ENCODE peak calls at places on chromosomes 2 and 18, in four cellular contexts. One of them, this sample, is unnamed.

GRCh38 chr18:66749475-66750035 is 145.7 kb upstream of the CDH19 start:
- DNase-seq in Caco-2: no peak
- DNase-seq in PC-9: no peak
- DNase-seq in prostate gland: no peak
- DNase-seq in this sample: no peak

GRCh38 chr2:227082286-227082685 is 81.7 kb downstream of the COL4A4 start:
- DNase-seq in Caco-2: no peak
- DNase-seq in PC-9: no peak
- DNase-seq in prostate gland: no peak
- DNase-seq in this sample: no peak

GRCh38 chr18:12393998-12394397 is 13.7 kb upstream of the PRELID3A start:
- DNase-seq in Caco-2: peak; percentile 43
- DNase-seq in PC-9: no peak
- DNase-seq in prostate gland: no peak
- DNase-seq in this sample: no peak

GRCh38 chr2:7513834-7514233 is 596.6 kb downstream of the RNF144A start:
- DNase-seq in Caco-2: no peak
- DNase-seq in PC-9: no peak
- DNase-seq in prostate gland: no peak
- DNase-seq in this sample: no peak

GRCh38 chr2:11810237-11810977 is 64.0 kb downstream of the LPIN1 start:
- DNase-seq in Caco-2: no peak
- DNase-seq in PC-9: no peak
- DNase-seq in prostate gland: no peak
- DNase-seq in this sample: no peak

GRCh38 chr18:44609210-44609941 is 71.3 kb upstream of the SETBP1 start:
- DNase-seq in Caco-2: no peak
- DNase-seq in PC-9: no peak
- DNase-seq in prostate gland: no peak
- DNase-seq in this sample: no peak

GRCh38 chr2:181977661-181978350 is 7.8 kb upstream of the PPP1R1C start:
- DNase-seq in Caco-2: no peak
- DNase-seq in PC-9: no peak
- DNase-seq in prostate gland: no peak
- DNase-seq in this sample: no peak

GRCh38 chr2:63537306-63537705 is 51.0 kb downstream of the WDPCP start:
- DNase-seq in Caco-2: no peak
- DNase-seq in PC-9: no peak
- DNase-seq in prostate gland: no peak
- DNase-seq in this sample: no peak

GRCh38 chr18:55265916-55266488 is 306.7 kb upstream of the CCDC68 start:
- DNase-seq in Caco-2: no peak
- DNase-seq in PC-9: no peak
- DNase-seq in prostate gland: no peak
- DNase-seq in this sample: no peak

GRCh38 chr18:48997985-48998831 is 47.4 kb upstream of the SMAD7 start:
- DNase-seq in Caco-2: peak; percentile 55
- DNase-seq in PC-9: peak; percentile 98
- DNase-seq in prostate gland: no peak
- DNase-seq in this sample: no peak

GRCh38 chr2:11307764-11308415 is 36.5 kb downstream of the ROCK2 start:
- DNase-seq in Caco-2: no peak
- DNase-seq in PC-9: no peak
- DNase-seq in prostate gland: no peak
- DNase-seq in this sample: no peak

GRCh38 chr18:44098551-44099098 is 582.1 kb upstream of the SETBP1 start:
- DNase-seq in Caco-2: peak; percentile 1
- DNase-seq in PC-9: no peak
- DNase-seq in prostate gland: no peak
- DNase-seq in this sample: no peak

GRCh38 chr2:202161106-202161836 is 77.1 kb downstream of the SUMO1 start:
- DNase-seq in Caco-2: no peak
- DNase-seq in PC-9: no peak
- DNase-seq in prostate gland: no peak
- DNase-seq in this sample: no peak

GRCh38 chr2:240557808-240558207 is at the start of gene ANKMY1:
- DNase-seq in Caco-2: no peak
- DNase-seq in PC-9: no peak
- DNase-seq in prostate gland: peak; percentile 52
- DNase-seq in this sample: no peak

GRCh38 chr2:231929961-231930600 is 3.9 kb upstream of the NPPC start:
- DNase-seq in Caco-2: peak; percentile 12
- DNase-seq in PC-9: no peak
- DNase-seq in prostate gland: no peak
- DNase-seq in this sample: no peak

DNA sequence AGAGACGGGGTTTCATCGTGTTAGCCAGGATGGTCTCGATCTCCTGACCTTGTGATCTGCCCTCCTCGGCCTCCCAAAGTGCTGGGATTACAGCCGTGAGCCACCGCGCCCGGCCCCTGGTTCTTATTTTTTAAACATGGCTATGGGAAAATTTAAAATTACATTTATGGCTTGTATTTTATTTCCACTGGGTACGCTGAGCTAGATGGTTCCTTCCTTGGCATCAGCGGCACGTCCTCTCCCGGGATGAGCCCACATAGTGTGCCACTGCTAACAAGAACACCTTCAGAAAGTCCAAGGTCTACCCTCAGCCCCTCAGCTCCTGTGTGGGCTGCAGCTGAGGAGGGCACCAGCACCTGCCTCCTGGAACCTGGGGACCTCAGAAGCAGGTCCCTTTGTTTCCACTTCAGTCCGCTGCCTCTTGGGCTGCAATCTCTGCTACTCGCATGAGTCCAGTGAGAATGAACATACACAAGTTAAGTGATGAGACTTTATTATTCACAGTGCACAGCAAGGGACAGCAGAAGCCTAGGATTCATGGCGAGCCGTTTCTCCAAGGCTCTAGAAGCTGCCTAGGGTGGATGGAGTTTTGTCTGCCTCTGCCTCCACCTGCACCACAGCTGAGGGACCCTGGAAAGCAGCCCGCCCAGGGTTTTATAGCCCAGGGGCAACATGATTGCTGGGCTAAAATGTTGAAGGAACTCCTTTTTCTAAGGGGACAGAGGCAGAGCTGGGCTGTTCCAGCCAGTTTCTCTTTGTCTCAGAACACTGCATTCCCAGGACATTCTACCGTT is 107.5 kb upstream of the TEX51 start:
- DNase-seq in Caco-2: no peak
- DNase-seq in PC-9: no peak
- DNase-seq in prostate gland: no peak
- DNase-seq in this sample: no peak
- TF ChIP-seq CTCF in Caco-2: no peak
- TF ChIP-seq CTCF in PC-9: no peak
- TF ChIP-seq CTCF in prostate gland: no peak
- TF ChIP-seq CTCF in this sample: no peak

GRCh38 chr2:197052371-197052770 is 125.9 kb upstream of the PGAP1 start:
- DNase-seq in Caco-2: no peak
- DNase-seq in PC-9: no peak
- DNase-seq in prostate gland: no peak
- DNase-seq in this sample: no peak
- TF ChIP-seq CTCF in Caco-2: no peak
- TF ChIP-seq CTCF in PC-9: no peak
- TF ChIP-seq CTCF in prostate gland: no peak
- TF ChIP-seq CTCF in this sample: no peak

GRCh38 chr2:54773838-54774237 is 50.4 kb downstream of the EML6 start:
- DNase-seq in Caco-2: peak; percentile 49
- DNase-seq in PC-9: no peak
- DNase-seq in prostate gland: no peak
- DNase-seq in this sample: no peak
- TF ChIP-seq CTCF in Caco-2: peak; percentile 48
- TF ChIP-seq CTCF in PC-9: peak; percentile 36
- TF ChIP-seq CTCF in prostate gland: no peak
- TF ChIP-seq CTCF in this sample: no peak

GRCh38 chr2:192230864-192231453 is 36.2 kb upstream of the TMEFF2 start:
- DNase-seq in Caco-2: no peak
- DNase-seq in PC-9: no peak
- DNase-seq in prostate gland: no peak
- DNase-seq in this sample: no peak

DNA sequence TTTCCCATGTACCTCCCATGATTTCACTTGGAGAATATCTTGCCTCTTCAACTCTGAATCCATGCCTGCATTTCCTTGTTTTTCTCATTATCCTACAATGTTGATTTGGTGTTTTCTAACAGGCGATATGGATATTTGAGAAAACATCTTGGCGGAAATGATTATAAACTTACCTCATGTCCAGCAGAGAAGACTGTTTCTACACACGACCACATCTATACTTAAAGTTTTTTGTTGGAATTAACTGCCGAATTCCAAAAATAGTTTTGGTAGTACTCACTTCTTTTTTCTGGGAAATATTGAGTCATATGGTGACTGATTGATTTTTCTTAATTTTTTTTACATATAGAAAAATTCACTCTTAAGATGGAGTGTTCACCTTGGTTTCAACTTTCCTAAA is 41.4 kb upstream of the TMEFF2 start:
- DNase-seq in Caco-2: no peak
- DNase-seq in PC-9: no peak
- DNase-seq in prostate gland: no peak
- DNase-seq in this sample: no peak
- TF ChIP-seq CTCF in Caco-2: no peak
- TF ChIP-seq CTCF in PC-9: no peak
- TF ChIP-seq CTCF in prostate gland: no peak
- TF ChIP-seq CTCF in this sample: no peak

GRCh38 chr2:199950396-199950795 is 4.9 kb downstream of the TYW5 start:
- DNase-seq in Caco-2: no peak
- DNase-seq in PC-9: no peak
- DNase-seq in prostate gland: no peak
- DNase-seq in this sample: no peak
- TF ChIP-seq CTCF in Caco-2: no peak
- TF ChIP-seq CTCF in PC-9: no peak
- TF ChIP-seq CTCF in prostate gland: no peak
- TF ChIP-seq CTCF in this sample: no peak

DNA sequence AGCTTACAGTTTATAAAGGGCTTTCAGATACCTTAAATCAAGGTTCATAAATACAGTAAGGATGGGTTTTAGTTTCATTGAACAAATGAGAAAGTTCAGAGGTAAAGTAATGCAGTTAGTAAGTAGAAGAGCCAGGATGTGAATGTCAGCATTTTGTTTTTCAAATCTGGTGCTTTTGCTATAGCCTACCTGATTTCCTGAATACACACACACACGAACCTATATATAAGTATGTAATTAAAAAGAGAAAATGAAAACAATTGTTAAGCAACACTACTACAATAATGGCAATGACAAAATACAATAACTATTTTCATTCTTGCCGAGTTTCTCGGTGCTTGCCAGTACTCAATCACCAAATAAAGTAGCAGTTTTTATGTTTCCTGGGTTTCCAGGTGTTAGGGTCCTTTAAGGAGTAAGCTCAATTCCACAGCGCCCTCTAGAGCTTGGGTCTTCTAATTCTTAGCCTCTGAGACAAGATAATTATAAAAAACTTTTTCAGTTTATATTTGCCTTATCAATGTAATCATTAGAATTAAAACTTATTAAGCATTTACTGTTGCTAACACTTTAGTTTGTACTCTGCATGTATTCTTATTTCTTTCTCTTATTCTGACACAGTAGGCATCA is 512.9 kb upstream of the ACVR2A start:
- DNase-seq in Caco-2: peak; percentile 44
- DNase-seq in PC-9: no peak
- DNase-seq in prostate gland: no peak
- DNase-seq in this sample: peak; percentile 13
- TF ChIP-seq CTCF in Caco-2: peak; percentile 47
- TF ChIP-seq CTCF in PC-9: peak; percentile 67
- TF ChIP-seq CTCF in prostate gland: peak; percentile 38
- TF ChIP-seq CTCF in this sample: peak; percentile 52

DNA sequence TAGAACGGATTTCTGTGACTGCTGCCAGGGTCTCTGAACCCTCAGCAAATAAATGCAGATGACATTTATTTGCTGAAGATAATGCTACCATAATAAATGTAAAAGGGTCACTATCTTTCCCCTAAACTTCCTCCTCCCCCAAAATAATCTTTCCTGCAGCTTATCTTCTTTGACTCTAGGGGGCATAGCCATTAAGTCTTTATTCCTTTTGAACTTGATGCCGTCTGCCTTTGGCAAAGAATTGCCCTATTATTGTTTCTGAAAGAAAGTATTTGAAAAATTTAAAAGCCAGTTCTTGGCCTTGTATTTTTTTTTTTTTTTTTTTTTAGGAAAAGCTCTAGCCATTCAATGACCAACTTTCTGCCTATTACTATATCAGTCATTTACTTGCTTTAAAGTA is 63.5 kb upstream of the ACSL3 start:
- DNase-seq in Caco-2: no peak
- DNase-seq in PC-9: peak; percentile 68
- DNase-seq in prostate gland: no peak
- DNase-seq in this sample: no peak
- TF ChIP-seq CTCF in Caco-2: peak; percentile 43
- TF ChIP-seq CTCF in PC-9: peak; percentile 74
- TF ChIP-seq CTCF in prostate gland: peak; percentile 34
- TF ChIP-seq CTCF in this sample: peak; percentile 49

This sample was measured in LNCaP clone FGC.